ENCODE peak calls at places on chromosomes 11 and 22, in seven cellular contexts. H, W, L, Y, U, D and J are unnamed samples.

GRCh38 chr22:39240841-39241631 is 3.7 kb downstream of the PDGFB start:
- DNase-seq in H (no peak), W (peak; percentile 70), L (no peak), Y (no peak), U (peak; percentile 46), D (no peak), J (peak; percentile 33)

GRCh38 chr11:12624595-12624994 is 49.6 kb upstream of the TEAD1 start:
- DNase-seq in H (no peak), W (no peak), L (no peak), Y (no peak), U (no peak), D (no peak), J (no peak)

GRCh38 chr11:31995525-31996123 is 95.2 kb upstream of the RCN1 start:
- DNase-seq in H (no peak), W (no peak), L (no peak), Y (peak; percentile 19), U (peak; percentile 2), D (peak; percentile 23), J (no peak)

GRCh38 chr11:111395749-111396148 is 16.7 kb upstream of the POU2AF1 start:
- DNase-seq in H (no peak), W (no peak), L (no peak), Y (no peak), U (no peak), D (no peak), J (no peak)

GRCh38 chr22:49621601-49622210 is 206.0 kb downstream of the BRD1 start:
- DNase-seq in H (no peak), W (peak; percentile 15), L (no peak), Y (no peak), U (no peak), D (no peak), J (no peak)

GRCh38 chr11:3984896-3985295 is 109.7 kb upstream of the RRM1 start:
- DNase-seq in H (peak; percentile 11), W (no peak), L (peak; percentile 43), Y (peak; percentile 17), U (no peak), D (no peak), J (peak; percentile 61)

GRCh38 chr11:126115253-126115540 is 52.5 kb upstream of the CDON start:
- DNase-seq in H (no peak), W (peak; percentile 91), L (no peak), Y (no peak), U (no peak), D (no peak), J (no peak)

GRCh38 chr11:66744485-66745355 is 15.7 kb upstream of the SPTBN2 start:
- DNase-seq in H (peak; percentile 92), W (peak; percentile 91), L (peak; percentile 93), Y (peak; percentile 45), U (peak; percentile 91), D (peak; percentile 63), J (peak; percentile 89)

GRCh38 chr11:69035150-69035958 is 13.4 kb upstream of the TPCN2 start:
- DNase-seq in H (no peak), W (peak; percentile 57), L (no peak), Y (no peak), U (no peak), D (no peak), J (no peak)

GRCh38 chr11:80638296-80638695 is 1197.5 kb upstream of the TENM4 start:
- DNase-seq in H (no peak), W (no peak), L (no peak), Y (no peak), U (no peak), D (peak; percentile 44), J (no peak)

GRCh38 chr11:47514825-47515647 is 37.9 kb downstream of the CELF1 start:
- DNase-seq in H (no peak), W (no peak), L (no peak), Y (peak; percentile 95), U (no peak), D (peak; percentile 84), J (peak; percentile 54)

GRCh38 chr11:70464509-70465361 is 66.4 kb downstream of the CTTN start:
- DNase-seq in H (no peak), W (no peak), L (no peak), Y (no peak), U (no peak), D (no peak), J (no peak)

GRCh38 chr11:122951231-122951630 is 30.4 kb downstream of the BSX start:
- DNase-seq in H (no peak), W (no peak), L (no peak), Y (no peak), U (no peak), D (no peak), J (no peak)

GRCh38 chr11:114738954-114739353 is 60.6 kb downstream of the NXPE2 start:
- DNase-seq in H (no peak), W (no peak), L (no peak), Y (peak; percentile 49), U (peak; percentile 28), D (peak; percentile 28), J (peak; percentile 20)

GRCh38 chr11:61309739-61310138 is 14.6 kb upstream of the VWCE start:
- DNase-seq in H (no peak), W (no peak), L (no peak), Y (no peak), U (no peak), D (no peak), J (no peak)